ENCODE peak calls at places on chromosomes 16 and 17, in five cellular contexts. T is SK-N-SH, C is GM10248, D is A549, I is fibroblast of mammary gland. F is an unnamed sample.

GRCh38 chr16:71914802-71915201 is 19.5 kb downstream of the IST1 start:
- DNase-seq in T (no peak), C (no peak), D (no peak), I (no peak), F (no peak)

GRCh38 chr17:61218438-61218837 is 181.2 kb upstream of the TBX2 start:
- DNase-seq in T (no peak), C (no peak), D (peak; percentile 12), I (peak; percentile 80), F (no peak)

GRCh38 chr17:31310877-31311276 is 3.0 kb downstream of the EVI2B start:
- DNase-seq in T (no peak), C (no peak), D (no peak), I (no peak), F (no peak)

GRCh38 chr16:74738134-74738541 is 36.5 kb downstream of the FA2H start:
- DNase-seq in T (peak; percentile 17), C (no peak), D (peak; percentile 91), I (no peak), F (no peak)

GRCh38 chr17:62626719-62627218 is 701 bp upstream of the MRC2 start:
- DNase-seq in T (peak; percentile 88), C (peak; percentile 34), D (peak; percentile 81), I (peak; percentile 95), F (peak; percentile 60)

GRCh38 chr16:57653936-57654335 is 14.2 kb upstream of the ADGRG3 start:
- DNase-seq in T (no peak), C (no peak), D (no peak), I (no peak), F (peak; percentile 63)

GRCh38 chr16:51877686-51878085 is 669.3 kb downstream of the TOX3 start:
- DNase-seq in T (no peak), C (no peak), D (no peak), I (peak; percentile 50), F (no peak)

GRCh38 chr17:43169561-43170139 is 1.4 kb upstream of the NBR1 start:
- DNase-seq in T (peak; percentile 49), C (peak; percentile 22), D (peak; percentile 62), I (peak; percentile 47), F (peak; percentile 47)

GRCh38 chr17:40139566-40140058 is 725 bp upstream of the CASC3 start:
- DNase-seq in T (no peak), C (no peak), D (no peak), I (no peak), F (no peak)

GRCh38 chr17:46195939-46196338 is 2.7 kb upstream of the KANSL1 start:
- DNase-seq in T (no peak), C (no peak), D (no peak), I (no peak), F (no peak)

GRCh38 chr17:46795379-46795952 is 23.0 kb downstream of the WNT3 start:
- DNase-seq in T (no peak), C (no peak), D (peak; percentile 67), I (no peak), F (no peak)

GRCh38 chr16:71630808-71631207 is 4.8 kb downstream of the MARVELD3 start:
- DNase-seq in T (no peak), C (no peak), D (no peak), I (no peak), F (no peak)

GRCh38 chr16:17108596-17108995 is 362.2 kb downstream of the XYLT1 start:
- DNase-seq in T (no peak), C (no peak), D (no peak), I (no peak), F (no peak)

GRCh38 chr17:65139045-65139764 is 2.0 kb downstream of the RGS9 start:
- DNase-seq in T (no peak), C (no peak), D (no peak), I (no peak), F (no peak)

GRCh38 chr16:69619514-69619913 is 53.7 kb downstream of the NFAT5 start:
- DNase-seq in T (peak; percentile 15), C (no peak), D (no peak), I (no peak), F (no peak)

GRCh38 chr16:30340621-30341020 is 14.5 kb downstream of the CD2BP2 start:
- DNase-seq in T (no peak), C (no peak), D (no peak), I (no peak), F (no peak)

GRCh38 chr16:1533443-1533951 is at the start of gene TMEM204:
- DNase-seq in T (peak; percentile 72), C (no peak), D (no peak), I (peak; percentile 82), F (no peak)

GRCh38 chr16:11390573-11391495 is 45.6 kb downstream of the RMI2 start:
- DNase-seq in T (peak; percentile 80), C (no peak), D (no peak), I (no peak), F (peak; percentile 22)

GRCh38 chr17:78993981-78994671 is 14.4 kb upstream of the LGALS3BP start:
- DNase-seq in T (peak; percentile 38), C (no peak), D (no peak), I (no peak), F (no peak)

GRCh38 chr17:41972571-41973411 is 6.2 kb downstream of the CNP start:
- DNase-seq in T (peak; percentile 72), C (no peak), D (no peak), I (peak; percentile 45), F (no peak)

GRCh38 chr17:4559851-4560820 is at the start of gene GGT6:
- DNase-seq in T (no peak), C (no peak), D (no peak), I (no peak), F (no peak)

GRCh38 chr17:4562000-4562969 is 1.9 kb upstream of the GGT6 start:
- DNase-seq in T (no peak), C (no peak), D (no peak), I (no peak), F (no peak)

GRCh38 chr17:4558311-4558972 is 1.9 kb downstream of the GGT6 start:
- DNase-seq in T (no peak), C (no peak), D (no peak), I (no peak), F (no peak)

GRCh38 chr17:4559139-4559791 is 1.1 kb downstream of the GGT6 start:
- DNase-seq in T (no peak), C (no peak), D (no peak), I (no peak), F (no peak)

DNA sequence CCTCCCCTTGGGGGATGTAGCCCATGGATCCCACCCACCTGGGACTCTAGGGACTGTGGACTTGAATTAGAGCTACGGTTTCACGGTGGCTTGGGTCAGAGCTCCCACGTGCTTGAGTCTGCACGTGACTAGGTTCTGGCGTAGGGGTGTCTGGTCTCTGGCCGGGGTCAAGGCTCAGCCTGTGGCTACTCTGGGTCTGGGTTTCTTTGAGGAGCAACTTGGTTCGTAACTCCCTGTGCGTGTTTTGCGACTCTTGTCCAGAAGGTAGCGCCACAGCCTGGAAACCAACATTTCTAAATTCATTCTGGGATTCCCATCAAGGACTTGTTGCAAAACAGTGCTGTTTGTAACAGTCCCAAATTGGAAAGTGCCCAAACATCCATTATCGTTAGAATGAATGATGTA is 462 bp upstream of the GGT6 start:
- DNase-seq in T (no peak), C (no peak), D (no peak), I (peak; percentile 42), F (no peak)
- TF ChIP-seq CTCF in T (no peak), C (no peak), D (no peak), I (peak; percentile 22), F (no peak)

GRCh38 chr16:83400234-83400633 is 407.5 kb upstream of the HSBP1 start:
- DNase-seq in T (no peak), C (no peak), D (no peak), I (no peak), F (no peak)
- TF ChIP-seq CTCF in T (peak; percentile 18), C (no peak), D (no peak), I (no peak), F (no peak)

GRCh38 chr17:29753845-29754439 is 131.2 kb upstream of the CORO6 start:
- DNase-seq in T (no peak), C (peak; percentile 32), D (no peak), I (no peak), F (no peak)

GRCh38 chr17:29760279-29760721 is 137.6 kb upstream of the CORO6 start:
- DNase-seq in T (no peak), C (peak; percentile 39), D (no peak), I (peak; percentile 45), F (no peak)

GRCh38 chr17:29760771-29761682 is 138.3 kb upstream of the CORO6 start:
- DNase-seq in T (peak; percentile 96), C (peak; percentile 95), D (peak; percentile 88), I (peak; percentile 82), F (peak; percentile 78)

GRCh38 chr17:29758255-29758654 is 135.5 kb upstream of the CORO6 start:
- DNase-seq in T (no peak), C (no peak), D (no peak), I (no peak), F (no peak)

GRCh38 chr17:29757788-29758187 is 135.1 kb upstream of the CORO6 start:
- DNase-seq in T (no peak), C (no peak), D (no peak), I (no peak), F (no peak)
- TF ChIP-seq CTCF in T (no peak), C (no peak), D (no peak), I (no peak), F (no peak)

GRCh38 chr17:82007495-82008257 is 15.0 kb downstream of the CENPX start:
- DNase-seq in T (no peak), C (no peak), D (no peak), I (no peak), F (no peak)
- TF ChIP-seq CTCF in T (peak; percentile 23), C (no peak), D (no peak), I (no peak), F (no peak)

GRCh38 chr16:77785365-77785764 is 3.0 kb upstream of the VAT1L start:
- DNase-seq in T (no peak), C (no peak), D (no peak), I (no peak), F (no peak)

GRCh38 chr16:77787452-77787851 is 912 bp upstream of the VAT1L start:
- DNase-seq in T (no peak), C (no peak), D (no peak), I (no peak), F (no peak)

GRCh38 chr16:77786448-77786847 is 1.9 kb upstream of the VAT1L start:
- DNase-seq in T (no peak), C (no peak), D (no peak), I (no peak), F (no peak)

GRCh38 chr16:77782694-77783093 is 5.7 kb upstream of the VAT1L start:
- DNase-seq in T (peak; percentile 31), C (no peak), D (peak; percentile 9), I (peak; percentile 46), F (no peak)

GRCh38 chr16:77784441-77785356 is 3.7 kb upstream of the VAT1L start:
- DNase-seq in T (peak; percentile 43), C (no peak), D (no peak), I (peak; percentile 17), F (no peak)
- TF ChIP-seq CTCF in T (peak; percentile 51), C (peak; percentile 10), D (no peak), I (peak; percentile 28), F (peak; percentile 37)